ENCODE peak calls at places on chromosomes 6 and 20, in five cellular contexts. One of them, this sample, is unnamed.
A peak's percentile ranks its signal among the peaks of the same experiment; 100 is the strongest.

GRCh38 chr20:16865406-16865805 is 117.2 kb downstream of the OTOR start:
- DNase-seq in Peyer's patch: no peak
- DNase-seq in dorsolateral prefrontal cortex: no peak
- DNase-seq in ascending aorta: no peak
- DNase-seq in heart left ventricle: no peak
- DNase-seq in this sample: no peak

GRCh38 chr6:44493593-44493992 is 106.1 kb downstream of the CDC5L start:
- DNase-seq in ascending aorta: no peak
- DNase-seq in dorsolateral prefrontal cortex: no peak
- DNase-seq in heart left ventricle: no peak
- DNase-seq in Peyer's patch: no peak
- DNase-seq in this sample: no peak

GRCh38 chr6:170269873-170270541 is 20.9 kb downstream of the DLL1 start:
- DNase-seq in dorsolateral prefrontal cortex: no peak
- DNase-seq in ascending aorta: no peak
- DNase-seq in heart left ventricle: no peak
- DNase-seq in Peyer's patch: no peak
- DNase-seq in this sample: no peak

GRCh38 chr6:46186583-46186982 is 15.8 kb upstream of the ENPP5 start:
- DNase-seq in ascending aorta: no peak
- DNase-seq in dorsolateral prefrontal cortex: no peak
- DNase-seq in heart left ventricle: no peak
- DNase-seq in Peyer's patch: no peak
- DNase-seq in this sample: no peak

GRCh38 chr20:9514461-9515210 is at the start of gene LAMP5:
- DNase-seq in heart left ventricle: no peak
- DNase-seq in Peyer's patch: no peak
- DNase-seq in dorsolateral prefrontal cortex: no peak
- DNase-seq in ascending aorta: no peak
- DNase-seq in this sample: no peak

GRCh38 chr6:37502703-37503485 is 3.2 kb upstream of the CCDC167 start:
- DNase-seq in Peyer's patch: no peak
- DNase-seq in ascending aorta: no peak
- DNase-seq in heart left ventricle: no peak
- DNase-seq in dorsolateral prefrontal cortex: no peak
- DNase-seq in this sample: no peak

GRCh38 chr6:166462461-166463135 is 79.9 kb upstream of the MPC1 start:
- DNase-seq in dorsolateral prefrontal cortex: no peak
- DNase-seq in ascending aorta: peak; percentile 59
- DNase-seq in heart left ventricle: no peak
- DNase-seq in Peyer's patch: no peak
- DNase-seq in this sample: no peak

GRCh38 chr6:37265876-37266275 is 7.9 kb upstream of the TMEM217 start:
- DNase-seq in dorsolateral prefrontal cortex: no peak
- DNase-seq in Peyer's patch: no peak
- DNase-seq in heart left ventricle: no peak
- DNase-seq in ascending aorta: no peak
- DNase-seq in this sample: no peak

GRCh38 chr6:106315765-106316375 is 9.7 kb downstream of the ATG5 start:
- DNase-seq in heart left ventricle: no peak
- DNase-seq in Peyer's patch: no peak
- DNase-seq in ascending aorta: no peak
- DNase-seq in dorsolateral prefrontal cortex: no peak
- DNase-seq in this sample: peak; percentile 28

GRCh38 chr20:9323622-9324021 is 190.8 kb upstream of the LAMP5 start:
- DNase-seq in dorsolateral prefrontal cortex: no peak
- DNase-seq in ascending aorta: no peak
- DNase-seq in Peyer's patch: no peak
- DNase-seq in heart left ventricle: no peak
- DNase-seq in this sample: no peak

GRCh38 chr6:112909781-112910180 is 562.7 kb downstream of the RFPL4B start:
- DNase-seq in ascending aorta: no peak
- DNase-seq in dorsolateral prefrontal cortex: no peak
- DNase-seq in heart left ventricle: no peak
- DNase-seq in Peyer's patch: no peak
- DNase-seq in this sample: peak; percentile 73

GRCh38 chr20:51136326-51136725 is 113.4 kb upstream of the KCNG1 start:
- DNase-seq in ascending aorta: peak; percentile 15
- DNase-seq in heart left ventricle: no peak
- DNase-seq in Peyer's patch: peak; percentile 79
- DNase-seq in dorsolateral prefrontal cortex: no peak
- DNase-seq in this sample: no peak

GRCh38 chr6:122476131-122476530 is 4.5 kb upstream of the SERINC1 start:
- DNase-seq in ascending aorta: no peak
- DNase-seq in Peyer's patch: no peak
- DNase-seq in heart left ventricle: no peak
- DNase-seq in dorsolateral prefrontal cortex: no peak
- DNase-seq in this sample: no peak

GRCh38 chr6:57147955-57148858 is 23.9 kb upstream of the BAG2 start:
- DNase-seq in dorsolateral prefrontal cortex: no peak
- DNase-seq in heart left ventricle: no peak
- DNase-seq in ascending aorta: no peak
- DNase-seq in Peyer's patch: no peak
- DNase-seq in this sample: no peak

GRCh38 chr20:24438331-24438730 is 31.1 kb upstream of the SYNDIG1 start:
- DNase-seq in dorsolateral prefrontal cortex: no peak
- DNase-seq in Peyer's patch: no peak
- DNase-seq in ascending aorta: no peak
- DNase-seq in heart left ventricle: no peak
- DNase-seq in this sample: no peak

GRCh38 chr20:47358052-47358671 is 1.7 kb upstream of the ZMYND8 start:
- DNase-seq in heart left ventricle: no peak
- DNase-seq in ascending aorta: no peak
- DNase-seq in dorsolateral prefrontal cortex: no peak
- DNase-seq in Peyer's patch: no peak
- DNase-seq in this sample: no peak

GRCh38 chr6:75272145-75272840 is 12.3 kb downstream of the TMEM30A start:
- DNase-seq in Peyer's patch: no peak
- DNase-seq in ascending aorta: no peak
- DNase-seq in heart left ventricle: no peak
- DNase-seq in dorsolateral prefrontal cortex: no peak
- DNase-seq in this sample: no peak

GRCh38 chr6:38176797-38177751 is 357.5 kb downstream of the ZFAND3 start:
- DNase-seq in dorsolateral prefrontal cortex: no peak
- DNase-seq in heart left ventricle: peak; percentile 34
- DNase-seq in Peyer's patch: no peak
- DNase-seq in ascending aorta: no peak
- DNase-seq in this sample: no peak

GRCh38 chr6:1313755-1314503 is 2.0 kb downstream of the FOXQ1 start:
- DNase-seq in heart left ventricle: no peak
- DNase-seq in Peyer's patch: no peak
- DNase-seq in ascending aorta: no peak
- DNase-seq in dorsolateral prefrontal cortex: no peak
- DNase-seq in this sample: no peak

GRCh38 chr6:64301307-64302236 is 666.0 kb downstream of the PHF3 start:
- DNase-seq in heart left ventricle: no peak
- DNase-seq in dorsolateral prefrontal cortex: no peak
- DNase-seq in Peyer's patch: peak; percentile 57
- DNase-seq in ascending aorta: no peak
- DNase-seq in this sample: no peak

GRCh38 chr6:5481024-5481423 is 219.7 kb downstream of the FARS2 start:
- DNase-seq in ascending aorta: no peak
- DNase-seq in heart left ventricle: no peak
- DNase-seq in dorsolateral prefrontal cortex: no peak
- DNase-seq in Peyer's patch: no peak
- DNase-seq in this sample: no peak

GRCh38 chr20:59861389-59861788 is 72.0 kb downstream of the SYCP2 start:
- DNase-seq in dorsolateral prefrontal cortex: no peak
- DNase-seq in ascending aorta: no peak
- DNase-seq in Peyer's patch: no peak
- DNase-seq in heart left ventricle: no peak
- DNase-seq in this sample: no peak

GRCh38 chr6:32060966-32061655 is 22.9 kb downstream of the CYP21A2 start:
- DNase-seq in heart left ventricle: no peak
- DNase-seq in Peyer's patch: no peak
- DNase-seq in ascending aorta: no peak
- DNase-seq in dorsolateral prefrontal cortex: no peak
- DNase-seq in this sample: no peak

GRCh38 chr6:11263185-11263817 is 30.8 kb upstream of the NEDD9 start:
- DNase-seq in Peyer's patch: peak; percentile 77
- DNase-seq in dorsolateral prefrontal cortex: no peak
- DNase-seq in heart left ventricle: peak; percentile 72
- DNase-seq in ascending aorta: peak; percentile 90
- DNase-seq in this sample: no peak

GRCh38 chr6:28785962-28786679 is 137.7 kb downstream of the TRIM27 start:
- DNase-seq in dorsolateral prefrontal cortex: no peak
- DNase-seq in heart left ventricle: no peak
- DNase-seq in ascending aorta: no peak
- DNase-seq in Peyer's patch: no peak
- DNase-seq in this sample: no peak
- H3K27me3 ChIP-seq in dorsolateral prefrontal cortex: peaks cover 99% of the 10 kb centered on the region
- H3K27me3 ChIP-seq in heart left ventricle: peaks cover 100% of the 10 kb centered on the region
- H3K27me3 ChIP-seq in ascending aorta: peaks cover 13% of the 10 kb centered on the region
- H3K27me3 ChIP-seq in Peyer's patch: peaks cover 27% of the 10 kb centered on the region
- H3K27me3 ChIP-seq in this sample: peaks cover 82% of the 10 kb centered on the region

GRCh38 chr6:20575691-20576451 is 41.6 kb downstream of the CDKAL1 start:
- DNase-seq in dorsolateral prefrontal cortex: no peak
- DNase-seq in Peyer's patch: no peak
- DNase-seq in heart left ventricle: no peak
- DNase-seq in ascending aorta: no peak
- DNase-seq in this sample: no peak
- TF ChIP-seq CTCF in dorsolateral prefrontal cortex: no peak
- TF ChIP-seq CTCF in Peyer's patch: no peak
- TF ChIP-seq CTCF in heart left ventricle: no peak
- TF ChIP-seq CTCF in ascending aorta: no peak
- TF ChIP-seq CTCF in this sample: no peak

GRCh38 chr6:96649926-96650325 is 87.0 kb downstream of the FHL5 start:
- DNase-seq in Peyer's patch: no peak
- DNase-seq in ascending aorta: no peak
- DNase-seq in heart left ventricle: no peak
- DNase-seq in dorsolateral prefrontal cortex: no peak
- DNase-seq in this sample: no peak
- H3K4me3 ChIP-seq in Peyer's patch: no peak overlapping the region
- H3K4me3 ChIP-seq in ascending aorta: no peak overlapping the region
- H3K4me3 ChIP-seq in heart left ventricle: no peak overlapping the region
- H3K4me3 ChIP-seq in dorsolateral prefrontal cortex: no peak overlapping the region
- H3K4me3 ChIP-seq in this sample: no peak overlapping the region

DNA sequence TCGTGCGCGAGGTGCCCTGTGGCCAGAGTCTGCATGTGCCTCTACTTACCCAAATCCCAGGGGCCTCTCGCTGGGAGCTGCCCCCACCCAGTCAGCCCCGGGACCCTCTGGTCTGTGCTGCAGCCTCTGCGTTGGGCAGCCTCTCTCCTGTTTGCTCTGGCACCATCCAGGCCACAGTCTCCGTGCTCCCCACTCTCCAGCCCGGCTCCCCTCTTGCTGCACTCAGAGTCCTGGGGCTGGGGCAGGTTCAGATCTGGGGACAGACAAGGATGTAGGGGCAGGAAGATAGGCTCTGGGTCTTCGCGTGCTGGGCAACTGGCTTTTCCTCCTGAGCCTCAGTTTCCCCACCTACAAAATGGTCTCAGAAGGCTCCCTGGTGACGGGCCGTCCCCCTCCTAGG is 70.8 kb upstream of the GATA5 start:
- DNase-seq in ascending aorta: no peak
- DNase-seq in Peyer's patch: no peak
- DNase-seq in dorsolateral prefrontal cortex: no peak
- DNase-seq in heart left ventricle: no peak
- DNase-seq in this sample: no peak
- H3K27me3 ChIP-seq in ascending aorta: no peaks in the 10 kb centered on the region
- H3K27me3 ChIP-seq in Peyer's patch: peaks cover 17% of the 10 kb centered on the region
- H3K27me3 ChIP-seq in dorsolateral prefrontal cortex: peaks cover 19% of the 10 kb centered on the region
- H3K27me3 ChIP-seq in heart left ventricle: peaks cover 23% of the 10 kb centered on the region
- H3K27me3 ChIP-seq in this sample: peaks cover 40% of the 10 kb centered on the region

This sample was measured in keratinocyte.